ENCODE peak calls at places on chromosomes 16 and 17, in eight cellular contexts. B is substantia nigra, R is K562, F is GM12878, L is ascending aorta, T is ovary, A is RWPE1, S is AG04450. G is an unnamed sample.

GRCh38 chr17:60087882-60088669 is 9.4 kb upstream of the HEATR6 start:
- DNase-seq in F (no peak), T (no peak), B (no peak), A (peak), R (no peak), L (no peak), S (no peak), G (peak)

GRCh38 chr17:34624767-34625389 is 45.5 kb downstream of the TMEM132E start:
- DNase-seq in A (no peak), R (no peak), T (no peak), B (no peak), S (no peak), F (no peak), L (no peak), G (no peak)

GRCh38 chr17:14019186-14019956 is 49.9 kb upstream of the COX10 start:
- DNase-seq in A (peak), S (peak), R (peak), B (no peak), L (no peak), T (no peak), F (no peak), G (no peak)

GRCh38 chr16:20830372-20830771 is 24.0 kb downstream of the REXO5 start:
- DNase-seq in T (no peak), F (no peak), B (no peak), A (no peak), R (no peak), L (no peak), S (no peak), G (no peak)

GRCh38 chr17:40431231-40431602 is 12.0 kb upstream of the IGFBP4 start:
- DNase-seq in S (no peak), A (no peak), R (no peak), B (no peak), L (no peak), T (no peak), F (no peak), G (peak)

GRCh38 chr17:38556234-38556633 is 49.5 kb downstream of the SRCIN1 start:
- DNase-seq in L (no peak), A (no peak), R (no peak), S (no peak), B (no peak), T (no peak), F (no peak), G (no peak)

GRCh38 chr16:14196539-14196938 is 125.4 kb downstream of the MRTFB start:
- DNase-seq in R (no peak), S (no peak), B (no peak), A (no peak), F (no peak), T (no peak), L (no peak), G (no peak)

GRCh38 chr17:8137645-8138342 is 13.9 kb upstream of the HES7 start:
- DNase-seq in A (no peak), B (no peak), F (no peak), T (no peak), S (no peak), L (no peak), R (no peak), G (peak)

GRCh38 chr17:73003487-73003886 is 89.0 kb downstream of the SLC39A11 start:
- DNase-seq in A (peak), R (no peak), B (no peak), F (no peak), S (no peak), L (no peak), T (no peak), G (no peak)

GRCh38 chr16:26642047-26642664 is 424.6 kb upstream of the C16orf82 start:
- DNase-seq in F (no peak), R (no peak), L (no peak), A (no peak), S (no peak), B (no peak), T (no peak), G (no peak)

GRCh38 chr16:17224859-17225258 is 245.9 kb downstream of the XYLT1 start:
- DNase-seq in T (peak), S (peak), L (peak), B (no peak), R (no peak), A (no peak), F (no peak), G (peak)

GRCh38 chr17:38885728-38886642 is 16.1 kb downstream of the LASP1 start:
- DNase-seq in S (no peak), L (no peak), B (peak), A (no peak), R (no peak), T (no peak), F (no peak), G (no peak)

GRCh38 chr17:79988163-79988971 is 47.3 kb downstream of the TBC1D16 start:
- DNase-seq in F (no peak), A (peak), R (no peak), B (no peak), T (peak), L (no peak), S (peak), G (peak)

GRCh38 chr17:16584273-16584995 is 15.4 kb upstream of the ZNF287 start:
- DNase-seq in B (peak), A (peak), S (peak), T (peak), R (peak), L (peak), F (peak), G (peak)

GRCh38 chr16:56519459-56520250 is at the start of gene BBS2:
- DNase-seq in R (peak), T (peak), A (peak), B (peak), F (peak), S (peak), L (peak), G (peak)

GRCh38 chr16:17970366-17970765 is 366.2 kb downstream of the NPIPA8 start:
- DNase-seq in B (no peak), A (no peak), R (no peak), L (no peak), T (no peak), F (no peak), S (no peak), G (no peak)

GRCh38 chr17:28033972-28034714 is 8.3 kb upstream of the NLK start:
- DNase-seq in A (peak), T (no peak), F (no peak), L (no peak), R (peak), B (no peak), S (peak), G (no peak)

GRCh38 chr17:48374650-48375230 is 55.3 kb downstream of the SKAP1 start:
- DNase-seq in F (no peak), S (no peak), R (peak), A (peak), T (no peak), B (no peak), L (no peak), G (peak)

GRCh38 chr17:53006006-53006405 is 816.7 kb upstream of the KIF2B start:
- DNase-seq in F (no peak), B (no peak), S (no peak), L (no peak), A (no peak), T (no peak), R (no peak), G (no peak)

GRCh38 chr16:57509231-57509923 is 23.1 kb upstream of the DOK4 start:
- DNase-seq in T (no peak), F (no peak), S (no peak), L (no peak), R (no peak), B (no peak), A (no peak), G (no peak)

GRCh38 chr16:370443-370842 is at the start of gene MRPL28:
- DNase-seq in L (peak), A (peak), F (peak), T (peak), S (peak), B (peak), R (peak), G (peak)

GRCh38 chr16:369275-369865 is 968 bp downstream of the MRPL28 start:
- DNase-seq in L (no peak), F (no peak), A (no peak), R (peak), B (no peak), T (no peak), S (no peak), G (no peak)

GRCh38 chr16:370980-371728 is 816 bp upstream of the MRPL28 start:
- DNase-seq in F (no peak), B (no peak), R (no peak), L (no peak), T (peak), S (no peak), A (no peak), G (no peak)

GRCh38 chr16:368388-369158 is 1.8 kb downstream of the MRPL28 start:
- DNase-seq in T (no peak), F (no peak), L (no peak), S (no peak), R (no peak), B (no peak), A (no peak), G (no peak)

GRCh38 chr16:369866-370436 is 387 bp downstream of the MRPL28 start:
- DNase-seq in T (no peak), F (no peak), R (no peak), A (no peak), B (no peak), S (no peak), L (no peak), G (no peak)
- H3K27ac ChIP-seq in T (no peak), F (no peak), R (peak), A (peak), B (no peak), S (no peak), L (no peak), G (no peak)

GRCh38 chr16:10614685-10615084 is 34.3 kb upstream of the EMP2 start:
- DNase-seq in L (no peak), R (no peak), T (no peak), B (no peak), F (no peak), A (no peak), S (no peak), G (no peak)
- H3K27ac ChIP-seq in L (no peak), R (no peak), T (no peak), B (no peak), F (no peak), A (no peak), S (no peak), G (no peak)

GRCh38 chr16:59632266-59632855 is 898.2 kb upstream of the GOT2 start:
- DNase-seq in B (no peak), F (no peak), L (no peak), T (no peak), S (no peak), A (no peak), R (no peak), G (no peak)
- H3K27ac ChIP-seq in B (no peak), F (no peak), L (no peak), T (no peak), S (no peak), A (no peak), R (no peak), G (no peak)

GRCh38 chr16:67149276-67150057 is 1.3 kb downstream of the B3GNT9 start:
- DNase-seq in R (no peak), L (no peak), F (no peak), T (peak), A (no peak), B (no peak), S (no peak), G (no peak)

GRCh38 chr16:67151431-67152097 is 766 bp upstream of the B3GNT9 start:
- DNase-seq in B (no peak), T (peak), S (no peak), R (no peak), F (no peak), A (no peak), L (no peak), G (no peak)

GRCh38 chr16:67150058-67150832 is 553 bp downstream of the B3GNT9 start:
- DNase-seq in B (no peak), L (no peak), F (no peak), A (no peak), R (peak), T (peak), S (no peak), G (peak)

GRCh38 chr16:67148656-67149275 is 2.0 kb downstream of the B3GNT9 start:
- DNase-seq in L (no peak), R (no peak), A (no peak), F (no peak), S (no peak), T (peak), B (no peak), G (no peak)

DNA sequence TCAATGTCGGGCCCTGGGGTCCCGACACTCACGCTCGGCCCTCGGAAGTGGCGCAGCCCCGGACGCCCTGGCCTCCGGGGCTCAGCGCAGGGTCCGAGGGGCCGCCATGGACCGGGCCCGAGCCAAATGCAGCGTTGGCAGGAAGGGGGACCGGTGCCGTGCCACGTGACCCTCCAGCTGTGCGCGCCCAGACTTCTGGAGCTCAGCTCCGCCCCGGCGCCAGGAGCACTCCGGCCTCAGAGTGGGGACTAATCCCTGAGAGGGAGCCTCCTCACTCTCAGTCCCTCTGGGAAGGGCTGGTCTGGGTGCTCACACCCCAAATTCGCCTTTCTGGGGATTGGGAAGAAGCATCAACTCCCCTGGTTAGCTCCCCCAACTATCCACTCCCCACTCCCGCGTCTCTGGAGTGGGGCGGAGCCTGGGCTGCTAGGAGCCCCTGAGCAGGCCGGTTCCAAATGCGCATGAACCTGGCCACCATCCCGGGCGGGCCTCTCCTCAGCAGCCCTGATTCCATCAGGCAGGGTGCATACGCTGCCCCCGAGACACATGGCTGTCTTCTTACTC is at the start of gene B3GNT9:
- DNase-seq in L (no peak), F (no peak), R (peak), B (peak), A (peak), T (peak), S (peak), G (peak)
- H3K27ac ChIP-seq in L (peak), F (peak), R (no peak), B (peak), A (peak), T (peak), S (peak), G (peak)

GRCh38 chr16:49469323-49469670 is 95.7 kb downstream of the C16orf78 start:
- DNase-seq in R (no peak), S (no peak), F (no peak), L (no peak), B (no peak), T (no peak), A (no peak), G (peak)

GRCh38 chr16:49469930-49470451 is 96.4 kb downstream of the C16orf78 start:
- DNase-seq in T (no peak), S (no peak), B (no peak), R (no peak), A (no peak), L (no peak), F (no peak), G (peak)

GRCh38 chr16:49468611-49469322 is 95.2 kb downstream of the C16orf78 start:
- DNase-seq in B (no peak), L (no peak), S (no peak), A (no peak), F (no peak), R (no peak), T (no peak), G (peak)

GRCh38 chr16:49471038-49471727 is 97.6 kb downstream of the C16orf78 start:
- DNase-seq in L (no peak), B (no peak), R (no peak), A (no peak), S (no peak), T (no peak), F (no peak), G (peak)

DNA sequence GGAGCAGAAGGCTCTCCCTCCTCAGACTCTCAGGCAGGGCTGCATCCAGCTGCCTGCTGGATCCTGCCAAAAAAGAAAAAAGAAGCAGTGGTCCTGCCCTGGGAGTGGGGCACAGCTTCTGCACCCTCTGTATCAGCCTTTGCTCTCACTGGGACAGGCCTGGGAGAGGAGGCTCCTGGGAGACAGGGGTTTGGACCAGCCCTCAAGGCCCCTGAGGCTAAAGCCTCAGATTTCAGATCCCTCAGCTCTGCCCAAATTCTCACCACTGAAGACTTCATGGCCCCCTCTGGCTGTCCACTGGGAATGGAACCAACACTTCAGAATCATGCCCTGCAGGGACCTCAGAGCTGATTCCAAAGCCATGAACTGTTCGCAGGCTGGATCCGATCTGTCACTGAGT is 96.9 kb downstream of the C16orf78 start:
- DNase-seq in F (no peak), T (no peak), B (no peak), S (no peak), L (no peak), R (no peak), A (no peak), G (peak)
- H3K27ac ChIP-seq in F (no peak), T (no peak), B (no peak), S (no peak), L (no peak), R (no peak), A (no peak), G (no peak)

GRCh38 chr16:84739349-84740124 is 39.7 kb downstream of the USP10 start:
- DNase-seq in B (no peak), L (no peak), T (no peak), S (peak), A (peak), R (no peak), F (no peak), G (no peak)
- H3K27ac ChIP-seq in B (no peak), L (no peak), T (no peak), S (peak), A (peak), R (no peak), F (no peak), G (peak)

GRCh38 chr17:82204831-82205719 is 7.6 kb downstream of the CCDC57 start:
- DNase-seq in B (no peak), A (peak), R (no peak), L (no peak), T (peak), F (no peak), S (no peak), G (no peak)
- H3K27ac ChIP-seq in B (no peak), A (peak), R (peak), L (no peak), T (no peak), F (no peak), S (peak), G (peak)